ENCODE peak calls at places on chromosome 12, in four cellular contexts. S, V, G and X are unnamed samples.

GRCh38 chr12:120677765-120678473 is 9.0 kb upstream of the MLEC start:
- DNase-seq in S (no peak), V (peak; percentile 22), G (peak; percentile 82), X (peak; percentile 78)

GRCh38 chr12:57902371-57903042 is 38.9 kb upstream of the ATP23 start:
- DNase-seq in S (peak; percentile 67), V (no peak), G (no peak), X (no peak)

GRCh38 chr12:19454837-19455236 is 15.5 kb downstream of the AEBP2 start:
- DNase-seq in S (no peak), V (no peak), G (no peak), X (no peak)

GRCh38 chr12:21940972-21941521 is at the start of gene ABCC9:
- DNase-seq in S (no peak), V (peak; percentile 11), G (no peak), X (peak; percentile 16)

GRCh38 chr12:74586251-74586650 is 48.6 kb downstream of the ATXN7L3B start:
- DNase-seq in S (no peak), V (no peak), G (no peak), X (no peak)

GRCh38 chr12:121036810-121037326 is 2.2 kb downstream of the OASL start:
- DNase-seq in S (no peak), V (no peak), G (no peak), X (no peak)

GRCh38 chr12:18861287-18861858 is 123.5 kb downstream of the CAPZA3 start:
- DNase-seq in S (peak; percentile 29), V (peak; percentile 2), G (no peak), X (peak; percentile 60)

GRCh38 chr12:13099066-13099909 is 4.2 kb downstream of the GSG1 start:
- DNase-seq in S (no peak), V (no peak), G (no peak), X (peak; percentile 86)

GRCh38 chr12:100267603-100268281 is 765 bp downstream of the SCYL2 start:
- DNase-seq in S (peak; percentile 12), V (no peak), G (no peak), X (peak; percentile 51)

GRCh38 chr12:2543801-2544200 is 251.0 kb upstream of the FKBP4 start:
- DNase-seq in S (no peak), V (no peak), G (peak; percentile 47), X (no peak)

GRCh38 chr12:20523658-20524057 is 155.3 kb downstream of the PDE3A start:
- DNase-seq in S (no peak), V (no peak), G (no peak), X (no peak)

GRCh38 chr12:57112492-57113294 is 1.5 kb upstream of the STAT6 start:
- DNase-seq in S (no peak), V (no peak), G (no peak), X (no peak)

GRCh38 chr12:115319641-115320040 is 635.7 kb upstream of the TBX3 start:
- DNase-seq in S (no peak), V (no peak), G (no peak), X (no peak)

GRCh38 chr12:52022841-52023181 is 16.1 kb downstream of the TAMALIN start:
- DNase-seq in S (peak; percentile 36), V (peak; percentile 51), G (no peak), X (no peak)

GRCh38 chr12:50514526-50515276 is 9.9 kb downstream of the DIP2B start:
- DNase-seq in S (no peak), V (no peak), G (no peak), X (no peak)

GRCh38 chr12:60148109-60148508 is 552.3 kb downstream of the SLC16A7 start:
- DNase-seq in S (no peak), V (peak; percentile 37), G (no peak), X (peak; percentile 87)

GRCh38 chr12:51848843-51849735 is 571 bp upstream of the FIGNL2 start:
- DNase-seq in S (no peak), V (peak; percentile 48), G (no peak), X (peak; percentile 20)

GRCh38 chr12:116376354-116377193 is 99.1 kb upstream of the MED13L start:
- DNase-seq in S (no peak), V (no peak), G (no peak), X (peak; percentile 95)

GRCh38 chr12:23950775-23951391 is 1.4 kb upstream of the SOX5 start:
- DNase-seq in S (peak; percentile 66), V (peak; percentile 19), G (no peak), X (peak; percentile 40)

GRCh38 chr12:9378430-9378835 is 170.2 kb upstream of the PZP start:
- DNase-seq in S (peak; percentile 50), V (peak; percentile 39), G (no peak), X (peak; percentile 49)

GRCh38 chr12:62749586-62749985 is 185.4 kb downstream of the PPM1H start:
- DNase-seq in S (no peak), V (no peak), G (no peak), X (no peak)

GRCh38 chr12:89825591-89826449 is 117.2 kb upstream of the ATP2B1 start:
- DNase-seq in S (no peak), V (peak; percentile 33), G (peak; percentile 27), X (peak; percentile 69)

GRCh38 chr12:131116437-131117117 is 162.9 kb downstream of the ADGRD1 start:
- DNase-seq in S (no peak), V (no peak), G (no peak), X (no peak)

GRCh38 chr12:19234991-19235876 is 105.7 kb downstream of the PLEKHA5 start:
- DNase-seq in S (peak; percentile 12), V (no peak), G (no peak), X (peak; percentile 31)

GRCh38 chr12:10097521-10097920 is 1.3 kb downstream of the CLEC1A start:
- DNase-seq in S (no peak), V (no peak), G (no peak), X (peak; percentile 66)

DNA sequence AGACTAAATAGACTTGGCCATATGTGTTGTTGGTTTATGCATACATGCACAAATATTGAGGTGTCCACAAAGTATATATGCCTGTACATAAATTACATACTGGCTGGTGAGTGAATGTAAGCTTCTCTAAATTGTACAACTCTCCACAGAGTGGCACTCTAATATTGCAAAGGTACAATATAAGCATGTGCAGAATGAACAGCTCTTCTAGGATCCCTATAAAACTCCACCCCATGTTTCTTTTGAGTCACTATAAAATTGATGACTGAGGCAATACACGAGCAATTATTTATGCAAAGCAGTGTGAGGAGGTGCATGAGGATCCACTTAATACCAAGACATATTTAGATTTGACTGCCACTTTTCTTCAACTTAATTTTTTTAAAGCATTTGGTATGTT is 172.2 kb downstream of the NAV3 start:
- DNase-seq in S (no peak), V (no peak), G (no peak), X (no peak)
- TF ChIP-seq MYC in S (no peak), V (no peak), G (no peak), X (no peak)

DNA sequence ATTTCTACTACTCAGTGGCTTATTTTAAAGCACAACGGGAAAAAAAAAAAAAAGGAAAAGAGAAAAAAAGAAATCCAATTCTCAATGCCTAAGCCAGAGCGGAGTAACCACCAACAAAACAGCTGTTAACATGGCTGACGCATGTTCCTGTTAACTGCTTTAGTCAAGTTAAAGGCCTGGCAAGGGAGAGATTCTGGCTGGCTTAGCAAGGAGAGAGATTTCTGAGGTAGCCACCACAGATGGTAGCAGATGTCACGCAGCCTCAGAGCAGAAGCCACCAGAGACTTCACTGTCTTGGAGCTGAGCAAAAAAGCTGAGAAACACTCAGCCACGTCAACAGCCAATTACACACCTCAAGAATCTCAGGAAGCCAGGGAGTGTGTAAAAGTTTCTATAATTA is 87.1 kb downstream of the TMCC3 start:
- DNase-seq in S (no peak), V (no peak), G (no peak), X (no peak)
- H3K9ac ChIP-seq in S (no peak overlapping the region), V (no peak overlapping the region), G (no peak overlapping the region), X (no peak overlapping the region)

GRCh38 chr12:79881351-79881750 is 53.5 kb downstream of the PPP1R12A start:
- DNase-seq in S (no peak), V (no peak), G (no peak), X (no peak)

GRCh38 chr12:79885956-79886490 is 48.9 kb downstream of the PPP1R12A start:
- DNase-seq in S (no peak), V (no peak), G (no peak), X (peak; percentile 67)

GRCh38 chr12:79886917-79887519 is 47.9 kb downstream of the PPP1R12A start:
- DNase-seq in S (peak; percentile 54), V (peak; percentile 14), G (peak; percentile 23), X (peak; percentile 77)

GRCh38 chr12:79884401-79885006 is 50.4 kb downstream of the PPP1R12A start:
- DNase-seq in S (no peak), V (no peak), G (no peak), X (no peak)

GRCh38 chr12:79883216-79883615 is 51.7 kb downstream of the PPP1R12A start:
- DNase-seq in S (no peak), V (no peak), G (no peak), X (no peak)
- TF ChIP-seq MYC in S (no peak), V (no peak), G (no peak), X (no peak)

DNA sequence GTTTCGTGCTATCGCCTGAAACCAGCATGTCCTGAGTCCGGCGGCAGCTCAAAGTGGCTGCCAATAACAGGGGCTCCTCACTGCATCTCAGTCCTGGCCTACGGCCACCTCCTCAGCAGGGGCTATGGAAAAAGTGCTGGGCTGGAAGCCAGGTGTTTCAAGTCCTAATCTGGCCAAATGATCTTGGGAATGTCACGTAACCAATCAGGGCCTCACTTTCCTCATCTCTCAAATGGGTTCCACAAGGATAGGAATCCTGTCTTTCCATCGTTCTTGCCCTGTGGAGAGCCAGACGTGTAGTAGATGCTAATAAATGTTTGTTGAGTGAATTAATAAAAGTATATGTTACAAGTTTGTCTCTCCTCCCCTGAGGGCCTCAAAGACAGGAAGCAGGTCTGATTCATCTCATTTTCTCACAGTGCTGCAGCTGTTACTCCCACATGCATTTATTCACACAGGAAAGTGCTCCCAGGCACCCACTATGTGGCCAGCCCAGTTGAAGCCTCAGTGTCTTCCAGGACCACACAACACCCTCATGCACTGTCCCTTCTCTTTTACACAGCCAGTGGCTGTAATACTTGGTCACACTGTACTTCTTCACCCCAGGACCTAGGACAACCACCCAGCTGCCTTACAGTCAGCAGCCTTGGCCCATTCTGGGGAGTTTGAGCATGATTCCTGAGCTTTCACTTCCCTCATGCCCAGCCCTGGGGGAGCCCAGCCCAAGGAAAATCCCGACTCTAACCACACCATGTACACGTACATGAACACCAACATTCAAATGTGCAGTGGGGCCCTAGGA is 5.0 kb downstream of the CMKLR1 start:
- DNase-seq in S (no peak), V (no peak), G (peak; percentile 84), X (peak; percentile 67)
- H3K9ac ChIP-seq in S (no peak overlapping the region), V (no peak overlapping the region), G (peak overlapping the region; percentile 57), X (no peak overlapping the region)

GRCh38 chr12:72499244-72499643 is 227.1 kb downstream of the TRHDE start:
- DNase-seq in S (no peak), V (no peak), G (no peak), X (no peak)
- TF ChIP-seq MYC in S (no peak), V (no peak), G (no peak), X (no peak)